ENCODE peak calls at places on chromosome 1, in nine cellular contexts. One of them, this sample, is unnamed.

GRCh38 chr1:155086182-155086741 is 7.6 kb downstream of the EFNA3 start:
- DNase-seq in left colon: peak; percentile 78
- DNase-seq in effector CD8-positive, alpha-beta T cell: peak; percentile 67
- DNase-seq in activated CD4-positive, CD25-positive, alpha-beta regulatory T cell: peak; percentile 55
- DNase-seq in dorsolateral prefrontal cortex: peak; percentile 70
- DNase-seq in mesendoderm: peak; percentile 75
- DNase-seq in DMS153: peak; percentile 37
- DNase-seq in ELF-1: peak; percentile 96
- DNase-seq in kidney epithelial cell: no peak
- DNase-seq in this sample: peak; percentile 89

GRCh38 chr1:184315254-184315653 is 71.6 kb upstream of the C1orf21 start:
- DNase-seq in activated CD4-positive, CD25-positive, alpha-beta regulatory T cell: no peak
- DNase-seq in ELF-1: no peak
- DNase-seq in DMS153: no peak
- DNase-seq in effector CD8-positive, alpha-beta T cell: no peak
- DNase-seq in mesendoderm: no peak
- DNase-seq in dorsolateral prefrontal cortex: no peak
- DNase-seq in left colon: no peak
- DNase-seq in kidney epithelial cell: no peak
- DNase-seq in this sample: no peak

GRCh38 chr1:235012436-235013210 is 116.0 kb downstream of the TOMM20 start:
- DNase-seq in left colon: no peak
- DNase-seq in activated CD4-positive, CD25-positive, alpha-beta regulatory T cell: no peak
- DNase-seq in kidney epithelial cell: no peak
- DNase-seq in mesendoderm: no peak
- DNase-seq in ELF-1: no peak
- DNase-seq in DMS153: no peak
- DNase-seq in dorsolateral prefrontal cortex: no peak
- DNase-seq in effector CD8-positive, alpha-beta T cell: no peak
- DNase-seq in this sample: no peak

GRCh38 chr1:201877877-201878339 is 10.8 kb upstream of the SHISA4 start:
- DNase-seq in ELF-1: peak; percentile 44
- DNase-seq in effector CD8-positive, alpha-beta T cell: no peak
- DNase-seq in dorsolateral prefrontal cortex: no peak
- DNase-seq in activated CD4-positive, CD25-positive, alpha-beta regulatory T cell: no peak
- DNase-seq in mesendoderm: peak; percentile 73
- DNase-seq in DMS153: no peak
- DNase-seq in kidney epithelial cell: no peak
- DNase-seq in left colon: peak; percentile 26
- DNase-seq in this sample: no peak

GRCh38 chr1:226548281-226549093 is at the start of gene STUM:
- DNase-seq in dorsolateral prefrontal cortex: no peak
- DNase-seq in activated CD4-positive, CD25-positive, alpha-beta regulatory T cell: no peak
- DNase-seq in mesendoderm: peak; percentile 67
- DNase-seq in DMS153: peak; percentile 53
- DNase-seq in effector CD8-positive, alpha-beta T cell: no peak
- DNase-seq in kidney epithelial cell: no peak
- DNase-seq in left colon: peak; percentile 36
- DNase-seq in ELF-1: peak; percentile 70
- DNase-seq in this sample: peak; percentile 43

GRCh38 chr1:99603699-99604595 is 42.0 kb upstream of the PALMD start:
- DNase-seq in DMS153: no peak
- DNase-seq in activated CD4-positive, CD25-positive, alpha-beta regulatory T cell: no peak
- DNase-seq in left colon: no peak
- DNase-seq in dorsolateral prefrontal cortex: no peak
- DNase-seq in effector CD8-positive, alpha-beta T cell: no peak
- DNase-seq in ELF-1: no peak
- DNase-seq in mesendoderm: no peak
- DNase-seq in kidney epithelial cell: no peak
- DNase-seq in this sample: no peak

GRCh38 chr1:227562923-227563318 is 435 bp upstream of the ZNF678 start:
- DNase-seq in effector CD8-positive, alpha-beta T cell: no peak
- DNase-seq in left colon: peak; percentile 21
- DNase-seq in dorsolateral prefrontal cortex: no peak
- DNase-seq in ELF-1: no peak
- DNase-seq in mesendoderm: no peak
- DNase-seq in DMS153: no peak
- DNase-seq in kidney epithelial cell: no peak
- DNase-seq in activated CD4-positive, CD25-positive, alpha-beta regulatory T cell: no peak
- DNase-seq in this sample: no peak

GRCh38 chr1:233242827-233243483 is 52.6 kb downstream of the PCNX2 start:
- DNase-seq in kidney epithelial cell: no peak
- DNase-seq in effector CD8-positive, alpha-beta T cell: no peak
- DNase-seq in activated CD4-positive, CD25-positive, alpha-beta regulatory T cell: no peak
- DNase-seq in ELF-1: no peak
- DNase-seq in mesendoderm: no peak
- DNase-seq in DMS153: peak; percentile 53
- DNase-seq in left colon: peak; percentile 18
- DNase-seq in dorsolateral prefrontal cortex: no peak
- DNase-seq in this sample: no peak

GRCh38 chr1:245855846-245856730 is 651.0 kb downstream of the SMYD3 start:
- DNase-seq in ELF-1: no peak
- DNase-seq in mesendoderm: peak; percentile 18
- DNase-seq in dorsolateral prefrontal cortex: no peak
- DNase-seq in DMS153: no peak
- DNase-seq in kidney epithelial cell: no peak
- DNase-seq in left colon: no peak
- DNase-seq in activated CD4-positive, CD25-positive, alpha-beta regulatory T cell: no peak
- DNase-seq in effector CD8-positive, alpha-beta T cell: no peak
- DNase-seq in this sample: no peak

GRCh38 chr1:21341022-21341421 is 50.8 kb upstream of the ECE1 start:
- DNase-seq in mesendoderm: no peak
- DNase-seq in ELF-1: no peak
- DNase-seq in kidney epithelial cell: no peak
- DNase-seq in DMS153: peak; percentile 48
- DNase-seq in dorsolateral prefrontal cortex: no peak
- DNase-seq in left colon: peak; percentile 26
- DNase-seq in effector CD8-positive, alpha-beta T cell: no peak
- DNase-seq in activated CD4-positive, CD25-positive, alpha-beta regulatory T cell: no peak
- DNase-seq in this sample: no peak

GRCh38 chr1:212566522-212567479 is 41.8 kb upstream of the ATF3 start:
- DNase-seq in ELF-1: peak; percentile 37
- DNase-seq in kidney epithelial cell: peak; percentile 51
- DNase-seq in dorsolateral prefrontal cortex: no peak
- DNase-seq in effector CD8-positive, alpha-beta T cell: no peak
- DNase-seq in DMS153: peak; percentile 68
- DNase-seq in mesendoderm: peak; percentile 31
- DNase-seq in activated CD4-positive, CD25-positive, alpha-beta regulatory T cell: peak; percentile 16
- DNase-seq in left colon: peak; percentile 38
- DNase-seq in this sample: no peak

GRCh38 chr1:200493344-200493743 is 83.5 kb upstream of the ZNF281 start:
- DNase-seq in left colon: no peak
- DNase-seq in effector CD8-positive, alpha-beta T cell: no peak
- DNase-seq in ELF-1: no peak
- DNase-seq in dorsolateral prefrontal cortex: no peak
- DNase-seq in kidney epithelial cell: peak; percentile 61
- DNase-seq in mesendoderm: peak; percentile 49
- DNase-seq in activated CD4-positive, CD25-positive, alpha-beta regulatory T cell: no peak
- DNase-seq in DMS153: no peak
- DNase-seq in this sample: no peak

GRCh38 chr1:53330819-53331218 is 2.9 kb upstream of the LRP8 start:
- DNase-seq in DMS153: no peak
- DNase-seq in activated CD4-positive, CD25-positive, alpha-beta regulatory T cell: no peak
- DNase-seq in effector CD8-positive, alpha-beta T cell: no peak
- DNase-seq in mesendoderm: no peak
- DNase-seq in left colon: no peak
- DNase-seq in ELF-1: peak; percentile 3
- DNase-seq in kidney epithelial cell: no peak
- DNase-seq in dorsolateral prefrontal cortex: peak; percentile 33
- DNase-seq in this sample: no peak

GRCh38 chr1:81478217-81478616 is 322.5 kb upstream of the ADGRL2 start:
- DNase-seq in activated CD4-positive, CD25-positive, alpha-beta regulatory T cell: no peak
- DNase-seq in ELF-1: no peak
- DNase-seq in dorsolateral prefrontal cortex: peak; percentile 44
- DNase-seq in effector CD8-positive, alpha-beta T cell: no peak
- DNase-seq in kidney epithelial cell: no peak
- DNase-seq in mesendoderm: peak; percentile 52
- DNase-seq in DMS153: no peak
- DNase-seq in left colon: no peak
- DNase-seq in this sample: no peak

GRCh38 chr1:55696181-55696580 is 481.0 kb upstream of the USP24 start:
- DNase-seq in mesendoderm: no peak
- DNase-seq in ELF-1: no peak
- DNase-seq in dorsolateral prefrontal cortex: no peak
- DNase-seq in activated CD4-positive, CD25-positive, alpha-beta regulatory T cell: no peak
- DNase-seq in left colon: no peak
- DNase-seq in DMS153: no peak
- DNase-seq in kidney epithelial cell: no peak
- DNase-seq in effector CD8-positive, alpha-beta T cell: no peak
- DNase-seq in this sample: no peak